ENCODE peak calls at places on chromosome 7, in seven cellular contexts. One of them, this sample, is unnamed.

GRCh38 chr7:25786958-25787730 is 364.9 kb upstream of the NFE2L3 start:
- DNase-seq in Panc1: no peak
- DNase-seq in SK-N-SH: no peak
- DNase-seq in K562: no peak
- DNase-seq in A549: no peak
- DNase-seq in HepG2: no peak
- DNase-seq in HL-60: no peak
- DNase-seq in this sample: no peak

GRCh38 chr7:1961776-1962276 is 270.9 kb downstream of the MAD1L1 start:
- DNase-seq in SK-N-SH: no peak
- DNase-seq in Panc1: no peak
- DNase-seq in A549: no peak
- DNase-seq in HL-60: no peak
- DNase-seq in HepG2: no peak
- DNase-seq in K562: no peak
- DNase-seq in this sample: no peak

GRCh38 chr7:137987968-137988367 is 13.9 kb downstream of the CREB3L2 start:
- DNase-seq in SK-N-SH: no peak
- DNase-seq in A549: no peak
- DNase-seq in HL-60: no peak
- DNase-seq in HepG2: no peak
- DNase-seq in K562: no peak
- DNase-seq in Panc1: no peak
- DNase-seq in this sample: no peak

GRCh38 chr7:79646278-79646677 is 192.8 kb upstream of the MAGI2 start:
- DNase-seq in K562: no peak
- DNase-seq in A549: no peak
- DNase-seq in SK-N-SH: no peak
- DNase-seq in HL-60: no peak
- DNase-seq in HepG2: no peak
- DNase-seq in Panc1: no peak
- DNase-seq in this sample: peak; percentile 5

GRCh38 chr7:64879097-64879730 is 23.9 kb upstream of the ZNF273 start:
- DNase-seq in Panc1: no peak
- DNase-seq in K562: no peak
- DNase-seq in HepG2: no peak
- DNase-seq in HL-60: peak; percentile 31
- DNase-seq in SK-N-SH: peak; percentile 9
- DNase-seq in A549: no peak
- DNase-seq in this sample: no peak

GRCh38 chr7:73560035-73560835 is 2.7 kb upstream of the BCL7B start:
- DNase-seq in SK-N-SH: peak; percentile 24
- DNase-seq in HL-60: peak; percentile 29
- DNase-seq in K562: peak; percentile 33
- DNase-seq in A549: peak; percentile 62
- DNase-seq in Panc1: peak; percentile 42
- DNase-seq in HepG2: peak; percentile 46
- DNase-seq in this sample: no peak

GRCh38 chr7:70571403-70571911 is 560.5 kb upstream of the GALNT17 start:
- DNase-seq in SK-N-SH: no peak
- DNase-seq in K562: no peak
- DNase-seq in HL-60: no peak
- DNase-seq in A549: peak; percentile 36
- DNase-seq in HepG2: peak; percentile 75
- DNase-seq in Panc1: peak; percentile 4
- DNase-seq in this sample: no peak

GRCh38 chr7:73715648-73716317 is 3.7 kb downstream of the STX1A start:
- DNase-seq in K562: peak; percentile 87
- DNase-seq in Panc1: peak; percentile 98
- DNase-seq in HL-60: peak; percentile 74
- DNase-seq in A549: peak; percentile 99
- DNase-seq in SK-N-SH: no peak
- DNase-seq in HepG2: peak; percentile 90
- DNase-seq in this sample: no peak

GRCh38 chr7:18469332-18469731 is 26.2 kb upstream of the HDAC9 start:
- DNase-seq in HL-60: no peak
- DNase-seq in A549: no peak
- DNase-seq in SK-N-SH: no peak
- DNase-seq in Panc1: no peak
- DNase-seq in K562: no peak
- DNase-seq in HepG2: no peak
- DNase-seq in this sample: no peak

GRCh38 chr7:26492816-26493215 is 201.2 kb downstream of the SNX10 start:
- DNase-seq in SK-N-SH: no peak
- DNase-seq in HepG2: no peak
- DNase-seq in Panc1: no peak
- DNase-seq in A549: no peak
- DNase-seq in K562: no peak
- DNase-seq in HL-60: no peak
- DNase-seq in this sample: no peak

GRCh38 chr7:28705350-28705749 is 252.8 kb downstream of the TRIL start:
- DNase-seq in A549: no peak
- DNase-seq in HepG2: no peak
- DNase-seq in Panc1: no peak
- DNase-seq in K562: no peak
- DNase-seq in HL-60: no peak
- DNase-seq in SK-N-SH: no peak
- DNase-seq in this sample: no peak

GRCh38 chr7:28177836-28178235 is 2.8 kb downstream of the JAZF1 start:
- DNase-seq in Panc1: no peak
- DNase-seq in HL-60: no peak
- DNase-seq in A549: no peak
- DNase-seq in HepG2: no peak
- DNase-seq in SK-N-SH: no peak
- DNase-seq in K562: no peak
- DNase-seq in this sample: no peak

GRCh38 chr7:68841004-68841403 is 757.3 kb upstream of the AUTS2 start:
- DNase-seq in HL-60: no peak
- DNase-seq in HepG2: no peak
- DNase-seq in Panc1: no peak
- DNase-seq in SK-N-SH: no peak
- DNase-seq in A549: no peak
- DNase-seq in K562: no peak
- DNase-seq in this sample: no peak

GRCh38 chr7:74671573-74671972 is 14.1 kb downstream of the GTF2I start:
- DNase-seq in K562: no peak
- DNase-seq in HepG2: no peak
- DNase-seq in HL-60: no peak
- DNase-seq in A549: no peak
- DNase-seq in Panc1: no peak
- DNase-seq in SK-N-SH: no peak
- DNase-seq in this sample: no peak

GRCh38 chr7:94129443-94130140 is 125.4 kb upstream of the BET1 start:
- DNase-seq in SK-N-SH: no peak
- DNase-seq in K562: no peak
- DNase-seq in HepG2: peak; percentile 19
- DNase-seq in A549: peak; percentile 69
- DNase-seq in Panc1: peak; percentile 27
- DNase-seq in HL-60: no peak
- DNase-seq in this sample: no peak

GRCh38 chr7:82530361-82530760 is 86.8 kb upstream of the CACNA2D1 start:
- DNase-seq in A549: no peak
- DNase-seq in HepG2: no peak
- DNase-seq in SK-N-SH: no peak
- DNase-seq in Panc1: no peak
- DNase-seq in K562: no peak
- DNase-seq in HL-60: no peak
- DNase-seq in this sample: no peak

GRCh38 chr7:14071045-14071444 is 81.6 kb upstream of the ETV1 start:
- DNase-seq in SK-N-SH: no peak
- DNase-seq in A549: no peak
- DNase-seq in Panc1: no peak
- DNase-seq in HepG2: no peak
- DNase-seq in HL-60: peak; percentile 76
- DNase-seq in K562: no peak
- DNase-seq in this sample: no peak

GRCh38 chr7:28160551-28160991 is 20.0 kb downstream of the JAZF1 start:
- DNase-seq in HL-60: no peak
- DNase-seq in SK-N-SH: no peak
- DNase-seq in A549: no peak
- DNase-seq in Panc1: no peak
- DNase-seq in K562: no peak
- DNase-seq in HepG2: no peak
- DNase-seq in this sample: no peak

DNA sequence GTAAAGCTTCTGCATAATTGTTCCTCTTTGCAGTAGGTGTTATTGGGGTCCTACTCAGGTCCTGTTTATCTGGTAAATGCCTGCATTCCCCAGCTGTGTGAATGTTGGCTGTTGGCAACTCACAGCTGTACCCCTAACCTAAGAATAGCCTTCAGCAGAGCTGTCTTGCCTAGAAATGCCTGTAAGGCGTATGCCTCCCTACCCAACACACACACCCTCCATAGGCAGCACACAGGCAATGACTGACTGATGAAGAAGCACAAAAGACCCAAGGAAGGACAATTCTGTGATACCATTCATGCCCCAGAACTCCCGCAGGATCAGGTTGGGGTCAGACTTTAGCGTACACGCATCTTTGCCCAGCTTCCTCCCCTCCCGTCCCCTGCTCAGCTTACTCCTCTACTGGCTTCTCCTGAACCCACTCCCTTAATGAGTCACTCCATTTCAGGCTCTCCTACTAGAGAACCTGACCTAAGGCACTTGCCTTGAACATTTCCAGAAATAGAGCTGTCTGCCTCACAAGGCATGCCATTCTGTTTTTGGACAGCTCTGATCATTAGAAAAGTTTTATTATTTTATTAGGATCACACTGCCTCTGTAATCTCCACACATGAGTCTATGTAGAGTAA is 99.2 kb upstream of the PIK3CG start:
- DNase-seq in HepG2: no peak
- DNase-seq in Panc1: no peak
- DNase-seq in SK-N-SH: no peak
- DNase-seq in HL-60: no peak
- DNase-seq in K562: no peak
- DNase-seq in A549: no peak
- DNase-seq in this sample: no peak
- TF ChIP-seq REST in HepG2: no peak
- TF ChIP-seq REST in Panc1: no peak
- TF ChIP-seq REST in SK-N-SH: peak; percentile 41
- TF ChIP-seq REST in HL-60: no peak
- TF ChIP-seq REST in K562: no peak
- TF ChIP-seq REST in A549: no peak
- TF ChIP-seq REST in this sample: no peak

DNA sequence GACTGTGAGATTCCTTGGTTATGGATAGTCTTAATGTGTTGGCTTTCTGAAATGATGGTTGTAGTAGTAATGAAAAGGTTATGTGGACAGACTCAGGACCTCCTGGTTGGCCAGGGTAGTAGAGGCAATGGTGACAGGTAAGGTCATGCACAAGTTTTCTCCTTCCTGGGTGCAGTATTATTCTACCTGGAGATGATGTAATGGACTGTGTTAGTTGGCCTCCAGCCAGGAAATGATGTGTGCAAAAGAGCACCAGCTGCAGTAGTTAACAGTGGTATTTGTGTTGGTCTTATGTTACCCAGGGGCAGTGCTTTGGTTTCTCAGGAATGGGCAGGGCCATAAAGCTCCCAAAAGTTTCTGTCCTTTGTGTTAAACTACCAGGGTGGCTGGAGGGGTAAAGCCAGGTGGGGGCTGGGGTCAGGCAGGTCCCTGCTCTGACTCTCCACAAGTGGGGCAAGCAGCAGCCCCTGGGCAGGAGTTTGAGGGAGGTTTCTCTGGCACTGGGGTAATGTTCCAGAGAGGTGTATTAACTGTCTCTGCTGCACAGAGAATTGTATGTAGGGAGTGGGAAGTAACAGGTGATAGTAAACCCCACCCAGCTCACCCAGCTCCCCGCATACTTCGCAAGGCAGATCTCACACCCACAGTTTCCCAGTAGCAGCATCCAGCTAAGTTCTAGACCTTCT is 36.3 kb downstream of the GPR22 start:
- DNase-seq in HepG2: peak; percentile 56
- DNase-seq in HL-60: no peak
- DNase-seq in Panc1: no peak
- DNase-seq in A549: no peak
- DNase-seq in K562: no peak
- DNase-seq in SK-N-SH: no peak
- DNase-seq in this sample: no peak
- TF ChIP-seq REST in HepG2: no peak
- TF ChIP-seq REST in HL-60: no peak
- TF ChIP-seq REST in Panc1: no peak
- TF ChIP-seq REST in A549: no peak
- TF ChIP-seq REST in K562: no peak
- TF ChIP-seq REST in SK-N-SH: no peak
- TF ChIP-seq REST in this sample: no peak

GRCh38 chr7:157499835-157500153 is 163.0 kb downstream of the DNAJB6 start:
- DNase-seq in A549: no peak
- DNase-seq in HepG2: no peak
- DNase-seq in K562: no peak
- DNase-seq in HL-60: no peak
- DNase-seq in SK-N-SH: no peak
- DNase-seq in Panc1: no peak
- DNase-seq in this sample: no peak

GRCh38 chr7:157500171-157500960 is 163.6 kb downstream of the DNAJB6 start:
- DNase-seq in Panc1: no peak
- DNase-seq in K562: no peak
- DNase-seq in A549: no peak
- DNase-seq in HepG2: no peak
- DNase-seq in SK-N-SH: no peak
- DNase-seq in HL-60: no peak
- DNase-seq in this sample: peak; percentile 32

GRCh38 chr7:157501576-157501975 is 164.8 kb downstream of the DNAJB6 start:
- DNase-seq in K562: no peak
- DNase-seq in HepG2: no peak
- DNase-seq in Panc1: no peak
- DNase-seq in SK-N-SH: no peak
- DNase-seq in A549: no peak
- DNase-seq in HL-60: no peak
- DNase-seq in this sample: no peak

GRCh38 chr7:157503229-157503628 is 166.4 kb downstream of the DNAJB6 start:
- DNase-seq in A549: no peak
- DNase-seq in K562: no peak
- DNase-seq in Panc1: no peak
- DNase-seq in HepG2: no peak
- DNase-seq in HL-60: no peak
- DNase-seq in SK-N-SH: no peak
- DNase-seq in this sample: no peak

DNA sequence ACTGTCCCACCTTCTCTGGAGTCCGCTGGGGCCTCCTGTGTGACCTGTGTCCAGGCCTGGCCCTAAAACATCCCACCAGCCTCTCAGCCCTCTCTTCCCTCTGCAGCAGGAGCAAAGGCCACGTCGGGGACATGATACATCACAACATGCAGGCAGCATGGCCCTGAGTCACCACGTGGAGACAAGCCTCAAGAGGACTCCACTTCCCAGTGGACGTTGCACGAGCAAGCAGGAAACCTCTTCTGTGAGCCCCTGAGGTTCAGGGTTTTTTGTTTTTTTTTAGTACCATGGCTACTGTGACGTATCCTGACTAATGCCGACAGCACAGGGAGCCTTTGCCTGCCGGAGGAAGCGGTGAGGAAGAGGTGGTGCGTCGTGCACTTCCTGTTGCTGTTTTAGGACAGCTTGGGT is 165.9 kb downstream of the DNAJB6 start:
- DNase-seq in SK-N-SH: no peak
- DNase-seq in K562: no peak
- DNase-seq in Panc1: no peak
- DNase-seq in HL-60: no peak
- DNase-seq in HepG2: no peak
- DNase-seq in A549: no peak
- DNase-seq in this sample: no peak
- TF ChIP-seq REST in SK-N-SH: no peak
- TF ChIP-seq REST in K562: no peak
- TF ChIP-seq REST in Panc1: no peak
- TF ChIP-seq REST in HL-60: no peak
- TF ChIP-seq REST in HepG2: no peak
- TF ChIP-seq REST in A549: no peak
- TF ChIP-seq REST in this sample: no peak

GRCh38 chr7:127776776-127777390 is 124.9 kb downstream of the SND1 start:
- DNase-seq in HepG2: no peak
- DNase-seq in HL-60: no peak
- DNase-seq in A549: no peak
- DNase-seq in K562: no peak
- DNase-seq in SK-N-SH: no peak
- DNase-seq in Panc1: no peak
- DNase-seq in this sample: no peak
- TF ChIP-seq REST in HepG2: no peak
- TF ChIP-seq REST in HL-60: no peak
- TF ChIP-seq REST in A549: no peak
- TF ChIP-seq REST in K562: no peak
- TF ChIP-seq REST in SK-N-SH: no peak
- TF ChIP-seq REST in Panc1: no peak
- TF ChIP-seq REST in this sample: no peak

This sample was measured in GM23338.